ENCODE peak calls at places on chromosome 14, in six cellular contexts. U is right atrium auricular region; I is left ventricle myocardium inferior; W is GM23248; C is OCI-LY7; T is effector memory CD4-positive, alpha-beta T cell. A is an unnamed sample.
A peak's percentile ranks its signal among the peaks of the same experiment; 100 is the strongest.

GRCh38 chr14:77979666-77980351 is 179.9 kb downstream of the ADCK1 start:
- DNase-seq in U (no peak), I (no peak), W (no peak), C (peak; percentile 16), T (no peak), A (peak; percentile 60)

GRCh38 chr14:106556665-106557289 is 1030.4 kb downstream of the TMEM121 start:
- DNase-seq in U (no peak), I (no peak), W (no peak), C (peak; percentile 66), T (peak; percentile 59), A (no peak)

GRCh38 chr14:73369433-73369832 is 88.9 kb downstream of the NUMB start:
- DNase-seq in U (no peak), I (no peak), W (no peak), C (no peak), T (no peak), A (no peak)

GRCh38 chr14:89630096-89630829 is 213.2 kb upstream of the FOXN3 start:
- DNase-seq in U (no peak), I (peak; percentile 22), W (peak; percentile 36), C (no peak), T (no peak), A (no peak)

GRCh38 chr14:37816135-37816534 is 220.7 kb downstream of the TTC6 start:
- DNase-seq in U (no peak), I (no peak), W (no peak), C (no peak), T (no peak), A (no peak)

GRCh38 chr14:56159066-56159465 is 40.9 kb downstream of the PELI2 start:
- DNase-seq in U (no peak), I (no peak), W (no peak), C (no peak), T (no peak), A (no peak)

GRCh38 chr14:36625436-36625835 is 36.2 kb upstream of the PAX9 start:
- DNase-seq in U (no peak), I (no peak), W (no peak), C (no peak), T (no peak), A (no peak)

GRCh38 chr14:96197969-96198368 is 6.7 kb upstream of the BDKRB2 start:
- DNase-seq in U (no peak), I (no peak), W (no peak), C (no peak), T (no peak), A (no peak)

GRCh38 chr14:63878792-63879191 is 26.0 kb downstream of the SYNE2 start:
- DNase-seq in U (no peak), I (no peak), W (no peak), C (no peak), T (no peak), A (no peak)

GRCh38 chr14:63878052-63878451 is 25.2 kb downstream of the SYNE2 start:
- DNase-seq in U (no peak), I (no peak), W (no peak), C (no peak), T (no peak), A (no peak)

GRCh38 chr14:63887899-63888298 is 35.1 kb downstream of the SYNE2 start:
- DNase-seq in U (no peak), I (no peak), W (no peak), C (no peak), T (no peak), A (no peak)

GRCh38 chr14:63877594-63877993 is 24.8 kb downstream of the SYNE2 start:
- DNase-seq in U (no peak), I (no peak), W (no peak), C (no peak), T (no peak), A (no peak)

DNA sequence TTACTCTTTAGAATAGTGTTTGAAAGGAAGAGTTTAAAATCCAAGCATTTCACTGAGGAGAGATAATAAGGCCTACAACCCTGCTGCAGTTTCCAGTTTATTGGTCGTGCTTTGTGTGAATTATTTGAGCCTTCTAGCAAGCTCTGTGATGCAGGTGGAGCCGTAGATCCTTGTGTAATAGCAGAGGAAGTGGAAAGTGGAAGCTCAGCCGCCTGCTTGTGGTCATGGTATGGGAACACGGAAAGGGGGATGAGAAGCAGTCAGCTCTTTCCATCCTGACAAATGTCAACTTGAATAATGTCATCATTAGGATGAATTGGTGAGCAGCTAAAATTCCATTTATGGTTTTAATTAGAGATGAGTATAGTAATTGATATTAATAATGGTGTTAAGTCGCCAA is 29.1 kb downstream of the SYNE2 start:
- DNase-seq in U (no peak), I (no peak), W (no peak), C (no peak), T (no peak), A (no peak)
- H3K4me1 ChIP-seq in U (no peaks in the 10 kb centered on the region), I (peaks cover 12% of the 10 kb centered on the region), W (no peaks in the 10 kb centered on the region), C (peaks cover 10% of the 10 kb centered on the region), T (no peaks in the 10 kb centered on the region), A (no peaks in the 10 kb centered on the region)

GRCh38 chr14:103534576-103535061 is 5.6 kb downstream of the TRMT61A start:
- DNase-seq in U (no peak), I (no peak), W (no peak), C (no peak), T (no peak), A (no peak)

GRCh38 chr14:103535891-103536565 is 7.0 kb downstream of the TRMT61A start:
- DNase-seq in U (no peak), I (no peak), W (no peak), C (no peak), T (no peak), A (no peak)

GRCh38 chr14:103533999-103534575 is 5.1 kb downstream of the TRMT61A start:
- DNase-seq in U (no peak), I (no peak), W (no peak), C (no peak), T (no peak), A (no peak)

GRCh38 chr14:103536693-103537092 is 7.7 kb downstream of the TRMT61A start:
- DNase-seq in U (no peak), I (no peak), W (no peak), C (no peak), T (no peak), A (no peak)

GRCh38 chr14:103535081-103535890 is 6.3 kb downstream of the TRMT61A start:
- DNase-seq in U (no peak), I (no peak), W (no peak), C (no peak), T (no peak), A (no peak)
- H3K4me1 ChIP-seq in U (no peaks in the 10 kb centered on the region), I (peaks cover 36% of the 10 kb centered on the region), W (peaks cover 5% of the 10 kb centered on the region), C (peaks cover 5% of the 10 kb centered on the region), T (peaks cover 6% of the 10 kb centered on the region), A (peaks cover 10% of the 10 kb centered on the region)

GRCh38 chr14:69713127-69713800 is 53.7 kb upstream of the SRSF5 start:
- DNase-seq in U (no peak), I (no peak), W (no peak), C (no peak), T (no peak), A (no peak)
- H3K4me1 ChIP-seq in U (no peaks in the 10 kb centered on the region), I (peaks cover 84% of the 10 kb centered on the region), W (peaks cover 21% of the 10 kb centered on the region), C (peaks cover 16% of the 10 kb centered on the region), T (peaks cover 28% of the 10 kb centered on the region), A (peaks cover 19% of the 10 kb centered on the region)

GRCh38 chr14:21101802-21102413 is 1.0 kb downstream of the TMEM253 start:
- DNase-seq in U (no peak), I (no peak), W (no peak), C (no peak), T (no peak), A (no peak)
- H3K4me1 ChIP-seq in U (no peaks in the 10 kb centered on the region), I (peaks cover 64% of the 10 kb centered on the region), W (peaks cover 32% of the 10 kb centered on the region), C (peaks cover 49% of the 10 kb centered on the region), T (peaks cover 31% of the 10 kb centered on the region), A (peaks cover 17% of the 10 kb centered on the region)

GRCh38 chr14:99314623-99315022 is 42.6 kb upstream of the BCL11B start:
- DNase-seq in U (no peak), I (no peak), W (no peak), C (no peak), T (no peak), A (no peak)
- H3K4me1 ChIP-seq in U (no peaks in the 10 kb centered on the region), I (no peaks in the 10 kb centered on the region), W (no peaks in the 10 kb centered on the region), C (no peaks in the 10 kb centered on the region), T (no peaks in the 10 kb centered on the region), A (no peaks in the 10 kb centered on the region)

GRCh38 chr14:103520269-103520656 is 2.4 kb downstream of the CKB start:
- DNase-seq in U (no peak), I (no peak), W (no peak), C (no peak), T (no peak), A (no peak)
- H3K4me1 ChIP-seq in U (no peaks in the 10 kb centered on the region), I (peaks cover 91% of the 10 kb centered on the region), W (peaks cover 11% of the 10 kb centered on the region), C (peaks cover 17% of the 10 kb centered on the region), T (peaks cover 23% of the 10 kb centered on the region), A (peaks cover 16% of the 10 kb centered on the region)

GRCh38 chr14:23058654-23059504 is 1.6 kb upstream of the CDH24 start:
- DNase-seq in U (no peak), I (no peak), W (no peak), C (no peak), T (no peak), A (no peak)
- H3K4me1 ChIP-seq in U (no peaks in the 10 kb centered on the region), I (peaks cover 42% of the 10 kb centered on the region), W (peaks cover 24% of the 10 kb centered on the region), C (peaks cover 27% of the 10 kb centered on the region), T (peaks cover 11% of the 10 kb centered on the region), A (peaks cover 25% of the 10 kb centered on the region)

GRCh38 chr14:50605776-50606175 is 45.8 kb downstream of the ATL1 start:
- DNase-seq in U (no peak), I (no peak), W (peak; percentile 21), C (no peak), T (no peak), A (peak; percentile 15)

GRCh38 chr14:50601405-50601804 is 41.5 kb downstream of the ATL1 start:
- DNase-seq in U (no peak), I (no peak), W (peak; percentile 38), C (no peak), T (no peak), A (no peak)

GRCh38 chr14:50602035-50602434 is 42.1 kb downstream of the ATL1 start:
- DNase-seq in U (no peak), I (no peak), W (no peak), C (no peak), T (no peak), A (no peak)

GRCh38 chr14:50600849-50601248 is 40.9 kb downstream of the ATL1 start:
- DNase-seq in U (no peak), I (no peak), W (no peak), C (no peak), T (no peak), A (peak; percentile 39)

GRCh38 chr14:50603565-50603964 is 43.6 kb downstream of the ATL1 start:
- DNase-seq in U (no peak), I (no peak), W (no peak), C (no peak), T (no peak), A (peak; percentile 44)
- H3K4me1 ChIP-seq in U (no peaks in the 10 kb centered on the region), I (peaks cover 5% of the 10 kb centered on the region), W (peaks cover 57% of the 10 kb centered on the region), C (no peaks in the 10 kb centered on the region), T (no peaks in the 10 kb centered on the region), A (no peaks in the 10 kb centered on the region)

A was measured in fibroblast of lung.